ENCODE peak calls at places on chromosomes 12 and 14, in nine cellular contexts. One of them, this sample, is unnamed.

GRCh38 chr12:26055087-26055486 is 69.8 kb downstream of the BHLHE41 start:
- DNase-seq in mesothelial cell of epicardium: no peak
- DNase-seq in Calu3: no peak
- DNase-seq in esophagus squamous epithelium: no peak
- DNase-seq in mammary epithelial cell: no peak
- DNase-seq in AG09309: no peak
- DNase-seq in A549: no peak
- DNase-seq in neural crest cell: no peak
- DNase-seq in fibroblast of the aortic adventitia: no peak
- DNase-seq in this sample: no peak

GRCh38 chr14:90612801-90613200 is 203.4 kb downstream of the TTC7B start:
- DNase-seq in mesothelial cell of epicardium: no peak
- DNase-seq in Calu3: no peak
- DNase-seq in esophagus squamous epithelium: no peak
- DNase-seq in mammary epithelial cell: no peak
- DNase-seq in AG09309: no peak
- DNase-seq in A549: no peak
- DNase-seq in neural crest cell: no peak
- DNase-seq in fibroblast of the aortic adventitia: no peak
- DNase-seq in this sample: no peak

GRCh38 chr12:51827925-51828818 is 20.3 kb downstream of the FIGNL2 start:
- DNase-seq in mesothelial cell of epicardium: no peak
- DNase-seq in Calu3: peak; percentile 17
- DNase-seq in esophagus squamous epithelium: no peak
- DNase-seq in mammary epithelial cell: peak; percentile 70
- DNase-seq in AG09309: no peak
- DNase-seq in A549: peak; percentile 47
- DNase-seq in neural crest cell: no peak
- DNase-seq in fibroblast of the aortic adventitia: peak; percentile 47
- DNase-seq in this sample: no peak

GRCh38 chr12:109863961-109864712 is 16.2 kb downstream of the GLTP start:
- DNase-seq in mesothelial cell of epicardium: no peak
- DNase-seq in Calu3: no peak
- DNase-seq in esophagus squamous epithelium: no peak
- DNase-seq in mammary epithelial cell: no peak
- DNase-seq in AG09309: no peak
- DNase-seq in A549: peak; percentile 66
- DNase-seq in neural crest cell: no peak
- DNase-seq in fibroblast of the aortic adventitia: peak; percentile 39
- DNase-seq in this sample: no peak

GRCh38 chr14:65251213-65251612 is 148.9 kb upstream of the MAX start:
- DNase-seq in mesothelial cell of epicardium: no peak
- DNase-seq in Calu3: no peak
- DNase-seq in esophagus squamous epithelium: no peak
- DNase-seq in mammary epithelial cell: peak; percentile 95
- DNase-seq in AG09309: peak; percentile 99
- DNase-seq in A549: no peak
- DNase-seq in neural crest cell: no peak
- DNase-seq in fibroblast of the aortic adventitia: peak; percentile 99
- DNase-seq in this sample: no peak

GRCh38 chr14:92109490-92109889 is 3.1 kb upstream of the ATXN3 start:
- DNase-seq in mesothelial cell of epicardium: no peak
- DNase-seq in Calu3: no peak
- DNase-seq in esophagus squamous epithelium: no peak
- DNase-seq in mammary epithelial cell: no peak
- DNase-seq in AG09309: no peak
- DNase-seq in A549: no peak
- DNase-seq in neural crest cell: no peak
- DNase-seq in fibroblast of the aortic adventitia: no peak
- DNase-seq in this sample: no peak

GRCh38 chr12:29725587-29726320 is 58.0 kb downstream of the TMTC1 start:
- DNase-seq in mesothelial cell of epicardium: no peak
- DNase-seq in Calu3: no peak
- DNase-seq in esophagus squamous epithelium: no peak
- DNase-seq in mammary epithelial cell: no peak
- DNase-seq in AG09309: no peak
- DNase-seq in A549: no peak
- DNase-seq in neural crest cell: no peak
- DNase-seq in fibroblast of the aortic adventitia: peak; percentile 78
- DNase-seq in this sample: no peak

GRCh38 chr14:33188880-33189279 is 250.2 kb downstream of the NPAS3 start:
- DNase-seq in mesothelial cell of epicardium: no peak
- DNase-seq in Calu3: no peak
- DNase-seq in esophagus squamous epithelium: no peak
- DNase-seq in mammary epithelial cell: no peak
- DNase-seq in AG09309: no peak
- DNase-seq in A549: no peak
- DNase-seq in neural crest cell: no peak
- DNase-seq in fibroblast of the aortic adventitia: no peak
- DNase-seq in this sample: no peak

GRCh38 chr12:95802482-95803264 is 12.1 kb upstream of the NTN4 start:
- DNase-seq in mesothelial cell of epicardium: no peak
- DNase-seq in Calu3: peak; percentile 70
- DNase-seq in esophagus squamous epithelium: no peak
- DNase-seq in mammary epithelial cell: peak; percentile 88
- DNase-seq in AG09309: peak; percentile 59
- DNase-seq in A549: peak; percentile 98
- DNase-seq in neural crest cell: no peak
- DNase-seq in fibroblast of the aortic adventitia: peak; percentile 89
- DNase-seq in this sample: no peak

GRCh38 chr12:76083246-76083735 is 1.2 kb downstream of the NAP1L1 start:
- DNase-seq in mesothelial cell of epicardium: no peak
- DNase-seq in Calu3: no peak
- DNase-seq in esophagus squamous epithelium: no peak
- DNase-seq in mammary epithelial cell: no peak
- DNase-seq in AG09309: no peak
- DNase-seq in A549: no peak
- DNase-seq in neural crest cell: no peak
- DNase-seq in fibroblast of the aortic adventitia: no peak
- DNase-seq in this sample: no peak

GRCh38 chr14:22994762-22995275 is 12.5 kb upstream of the AJUBA start:
- DNase-seq in mesothelial cell of epicardium: no peak
- DNase-seq in Calu3: no peak
- DNase-seq in esophagus squamous epithelium: no peak
- DNase-seq in mammary epithelial cell: peak; percentile 63
- DNase-seq in AG09309: no peak
- DNase-seq in A549: peak; percentile 40
- DNase-seq in neural crest cell: no peak
- DNase-seq in fibroblast of the aortic adventitia: peak; percentile 52
- DNase-seq in this sample: no peak

GRCh38 chr14:87797001-87797400 is 196.0 kb downstream of the GALC start:
- DNase-seq in mesothelial cell of epicardium: no peak
- DNase-seq in Calu3: no peak
- DNase-seq in esophagus squamous epithelium: no peak
- DNase-seq in mammary epithelial cell: no peak
- DNase-seq in AG09309: no peak
- DNase-seq in A549: no peak
- DNase-seq in neural crest cell: no peak
- DNase-seq in fibroblast of the aortic adventitia: no peak
- DNase-seq in this sample: no peak

DNA sequence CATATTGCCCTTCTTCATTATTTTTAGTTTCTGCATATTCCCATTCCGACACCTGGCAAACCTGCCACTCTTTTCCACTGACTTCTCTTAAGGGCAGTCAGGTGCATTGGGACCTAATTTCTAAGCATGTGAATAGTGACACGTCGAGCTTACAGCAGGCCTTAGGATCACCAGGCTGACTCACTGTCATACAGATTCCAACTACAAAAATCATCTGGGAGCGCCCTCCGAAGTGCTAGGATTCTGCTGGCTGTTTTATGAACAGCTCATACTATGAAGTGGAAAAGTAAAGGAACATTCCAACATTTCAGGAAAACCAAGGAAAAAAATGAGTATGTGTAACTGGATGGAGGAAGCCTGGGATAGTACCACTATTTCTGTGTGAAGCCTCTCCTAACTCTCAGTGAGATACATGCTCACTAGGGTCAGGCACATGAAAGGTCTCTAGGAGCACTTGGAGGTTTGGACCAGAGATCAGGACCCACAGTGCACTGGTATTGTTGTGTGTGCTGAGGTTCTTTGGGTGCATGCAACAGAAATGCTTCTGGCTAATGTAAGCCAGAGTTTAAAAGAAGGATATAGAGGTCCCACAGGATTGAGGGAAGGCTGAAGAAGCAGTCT is 257.4 kb downstream of the ZFP36L1 start:
- DNase-seq in mesothelial cell of epicardium: no peak
- DNase-seq in Calu3: no peak
- DNase-seq in esophagus squamous epithelium: no peak
- DNase-seq in mammary epithelial cell: peak; percentile 76
- DNase-seq in AG09309: peak; percentile 76
- DNase-seq in A549: peak; percentile 75
- DNase-seq in neural crest cell: no peak
- DNase-seq in fibroblast of the aortic adventitia: peak; percentile 89
- DNase-seq in this sample: no peak
- TF ChIP-seq CTCF in mesothelial cell of epicardium: no peak
- TF ChIP-seq CTCF in Calu3: no peak
- TF ChIP-seq CTCF in esophagus squamous epithelium: no peak
- TF ChIP-seq CTCF in mammary epithelial cell: no peak
- TF ChIP-seq CTCF in AG09309: no peak
- TF ChIP-seq CTCF in A549: no peak
- TF ChIP-seq CTCF in neural crest cell: no peak
- TF ChIP-seq CTCF in fibroblast of the aortic adventitia: no peak
- TF ChIP-seq CTCF in this sample: no peak

GRCh38 chr12:56307221-56307965 is 7.3 kb upstream of the CS start:
- DNase-seq in mesothelial cell of epicardium: no peak
- DNase-seq in Calu3: no peak
- DNase-seq in esophagus squamous epithelium: no peak
- DNase-seq in mammary epithelial cell: no peak
- DNase-seq in AG09309: no peak
- DNase-seq in A549: no peak
- DNase-seq in neural crest cell: no peak
- DNase-seq in fibroblast of the aortic adventitia: no peak
- DNase-seq in this sample: no peak

GRCh38 chr12:56308714-56309113 is 7.1 kb downstream of the CNPY2 start:
- DNase-seq in mesothelial cell of epicardium: no peak
- DNase-seq in Calu3: no peak
- DNase-seq in esophagus squamous epithelium: no peak
- DNase-seq in mammary epithelial cell: no peak
- DNase-seq in AG09309: no peak
- DNase-seq in A549: no peak
- DNase-seq in neural crest cell: no peak
- DNase-seq in fibroblast of the aortic adventitia: no peak
- DNase-seq in this sample: no peak

GRCh38 chr12:56300644-56301464 is 724 bp upstream of the CS start:
- DNase-seq in mesothelial cell of epicardium: no peak
- DNase-seq in Calu3: no peak
- DNase-seq in esophagus squamous epithelium: no peak
- DNase-seq in mammary epithelial cell: no peak
- DNase-seq in AG09309: no peak
- DNase-seq in A549: no peak
- DNase-seq in neural crest cell: no peak
- DNase-seq in fibroblast of the aortic adventitia: no peak
- DNase-seq in this sample: no peak

GRCh38 chr12:56299853-56300643 is at the start of gene CS:
- DNase-seq in mesothelial cell of epicardium: peak; percentile 97
- DNase-seq in Calu3: peak; percentile 99
- DNase-seq in esophagus squamous epithelium: peak; percentile 97
- DNase-seq in mammary epithelial cell: peak; percentile 98
- DNase-seq in AG09309: peak; percentile 87
- DNase-seq in A549: peak; percentile 98
- DNase-seq in neural crest cell: peak; percentile 96
- DNase-seq in fibroblast of the aortic adventitia: peak; percentile 96
- DNase-seq in this sample: peak; percentile 64

DNA sequence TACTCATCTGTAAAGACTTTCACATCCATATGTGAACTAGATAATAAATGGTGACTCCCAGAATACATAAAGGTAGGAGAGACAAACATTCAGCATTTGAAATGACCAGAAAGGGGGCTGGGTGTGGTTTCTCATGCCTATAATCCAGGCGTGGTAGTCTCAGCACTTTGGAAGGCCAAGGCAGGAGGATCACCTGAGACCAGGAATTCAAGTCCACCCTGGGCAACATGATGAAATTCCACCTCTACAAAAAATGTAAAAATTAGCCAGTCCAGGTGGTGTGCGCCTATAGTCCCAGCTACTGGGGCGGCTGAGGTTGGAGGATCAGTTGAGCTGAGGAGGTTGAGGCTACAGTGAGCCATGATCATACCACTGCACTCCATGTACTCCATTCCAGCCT is 4.1 kb upstream of the CS start:
- DNase-seq in mesothelial cell of epicardium: no peak
- DNase-seq in Calu3: no peak
- DNase-seq in esophagus squamous epithelium: no peak
- DNase-seq in mammary epithelial cell: no peak
- DNase-seq in AG09309: no peak
- DNase-seq in A549: no peak
- DNase-seq in neural crest cell: no peak
- DNase-seq in fibroblast of the aortic adventitia: no peak
- DNase-seq in this sample: no peak
- TF ChIP-seq CTCF in mesothelial cell of epicardium: no peak
- TF ChIP-seq CTCF in Calu3: no peak
- TF ChIP-seq CTCF in esophagus squamous epithelium: no peak
- TF ChIP-seq CTCF in mammary epithelial cell: no peak
- TF ChIP-seq CTCF in AG09309: no peak
- TF ChIP-seq CTCF in A549: no peak
- TF ChIP-seq CTCF in neural crest cell: no peak
- TF ChIP-seq CTCF in fibroblast of the aortic adventitia: no peak
- TF ChIP-seq CTCF in this sample: no peak

DNA sequence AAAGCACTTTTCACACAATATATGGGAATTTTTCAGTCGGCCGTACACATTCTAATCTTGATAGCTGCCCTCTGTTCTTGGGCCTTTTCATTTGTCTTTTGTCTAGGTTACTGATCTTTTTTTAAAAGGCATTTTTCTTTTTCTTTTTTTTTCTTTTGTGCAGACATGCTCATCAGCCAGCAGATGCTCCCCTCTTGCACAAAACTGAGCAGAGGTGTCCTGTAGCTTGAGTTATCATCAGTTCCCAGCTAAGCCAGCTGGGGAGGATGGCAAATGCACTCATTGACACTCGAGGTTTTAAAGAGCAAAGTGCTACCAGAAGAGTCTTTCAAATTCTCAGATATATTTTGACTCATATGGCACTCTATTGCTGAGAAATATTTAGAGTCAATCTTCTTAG is 913.9 kb upstream of the SEL1L start:
- DNase-seq in mesothelial cell of epicardium: no peak
- DNase-seq in Calu3: no peak
- DNase-seq in esophagus squamous epithelium: no peak
- DNase-seq in mammary epithelial cell: no peak
- DNase-seq in AG09309: no peak
- DNase-seq in A549: no peak
- DNase-seq in neural crest cell: no peak
- DNase-seq in fibroblast of the aortic adventitia: no peak
- DNase-seq in this sample: no peak
- TF ChIP-seq CTCF in mesothelial cell of epicardium: no peak
- TF ChIP-seq CTCF in Calu3: no peak
- TF ChIP-seq CTCF in esophagus squamous epithelium: no peak
- TF ChIP-seq CTCF in mammary epithelial cell: no peak
- TF ChIP-seq CTCF in AG09309: no peak
- TF ChIP-seq CTCF in A549: no peak
- TF ChIP-seq CTCF in neural crest cell: peak; percentile 14
- TF ChIP-seq CTCF in fibroblast of the aortic adventitia: no peak
- TF ChIP-seq CTCF in this sample: peak; percentile 14

DNA sequence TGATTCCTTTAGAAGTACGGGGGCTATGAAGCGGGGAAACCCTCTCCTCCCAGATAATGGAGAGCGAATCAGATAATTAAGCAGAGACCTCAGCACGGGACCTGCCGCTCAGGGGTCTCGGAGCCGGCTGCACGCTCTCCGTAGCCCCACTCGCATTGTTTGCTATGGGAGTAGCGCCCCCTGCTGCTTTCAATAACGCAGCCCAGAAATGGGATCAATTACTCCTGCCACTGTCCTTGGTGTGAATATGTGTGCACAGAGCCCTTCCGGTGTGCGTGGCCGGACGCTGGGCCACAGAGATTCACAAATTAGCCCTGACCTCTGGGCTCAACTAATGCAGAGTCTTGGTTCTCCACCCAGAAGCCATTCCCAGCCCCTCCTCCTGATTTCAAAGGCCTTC is 76.4 kb upstream of the TMEM132C start:
- DNase-seq in mesothelial cell of epicardium: peak; percentile 48
- DNase-seq in Calu3: no peak
- DNase-seq in esophagus squamous epithelium: no peak
- DNase-seq in mammary epithelial cell: no peak
- DNase-seq in AG09309: no peak
- DNase-seq in A549: no peak
- DNase-seq in neural crest cell: peak; percentile 68
- DNase-seq in fibroblast of the aortic adventitia: no peak
- DNase-seq in this sample: no peak
- TF ChIP-seq CTCF in mesothelial cell of epicardium: peak; percentile 44
- TF ChIP-seq CTCF in Calu3: no peak
- TF ChIP-seq CTCF in esophagus squamous epithelium: no peak
- TF ChIP-seq CTCF in mammary epithelial cell: no peak
- TF ChIP-seq CTCF in AG09309: no peak
- TF ChIP-seq CTCF in A549: no peak
- TF ChIP-seq CTCF in neural crest cell: peak; percentile 77
- TF ChIP-seq CTCF in fibroblast of the aortic adventitia: no peak
- TF ChIP-seq CTCF in this sample: peak; percentile 46